ENCODE peak calls at places on chromosomes 12 and 14, in six cellular contexts. H is GM10248; C is HTR-8/SVneo; E is AG09319; X is cardiac fibroblast; P is activated CD4-positive, CD25-positive, alpha-beta regulatory T cell. A is an unnamed sample.
A peak's percentile ranks its signal among the peaks of the same experiment; 100 is the strongest.

GRCh38 chr12:101713930-101714329 is 16.5 kb downstream of the CHPT1 start:
- DNase-seq in H (no peak), C (no peak), E (no peak), X (no peak), P (no peak), A (no peak)

GRCh38 chr12:12715128-12715458 is 2.1 kb upstream of the CDKN1B start:
- DNase-seq in H (no peak), C (no peak), E (no peak), X (no peak), P (no peak), A (no peak)

GRCh38 chr14:50829472-50830043 is 1.4 kb downstream of the NIN start:
- DNase-seq in H (no peak), C (no peak), E (no peak), X (no peak), P (no peak), A (peak; percentile 8)

GRCh38 chr14:51327376-51327775 is 87.3 kb downstream of the TMX1 start:
- DNase-seq in H (no peak), C (no peak), E (no peak), X (peak; percentile 59), P (no peak), A (peak; percentile 79)

GRCh38 chr12:34287986-34288962 is 266.0 kb downstream of the ALG10 start:
- DNase-seq in H (no peak), C (no peak), E (no peak), X (no peak), P (no peak), A (no peak)

GRCh38 chr14:76149196-76149595 is 2.5 kb upstream of the GPATCH2L start:
- DNase-seq in H (no peak), C (no peak), E (no peak), X (no peak), P (no peak), A (no peak)

GRCh38 chr14:24231263-24232120 is 675 bp downstream of the NEDD8 start:
- DNase-seq in H (no peak), C (no peak), E (no peak), X (no peak), P (no peak), A (peak; percentile 23)

GRCh38 chr12:61758661-61759060 is 501.5 kb upstream of the USP15 start:
- DNase-seq in H (no peak), C (no peak), E (no peak), X (no peak), P (no peak), A (no peak)

GRCh38 chr14:61125314-61126082 is 144.5 kb downstream of the SLC38A6 start:
- DNase-seq in H (no peak), C (no peak), E (no peak), X (no peak), P (no peak), A (no peak)

GRCh38 chr12:92505373-92506340 is 197.1 kb upstream of the PLEKHG7 start:
- DNase-seq in H (peak; percentile 33), C (no peak), E (no peak), X (peak; percentile 65), P (no peak), A (peak; percentile 62)

A was measured in lung microvascular endothelial cell.